ENCODE peak calls at places on chromosomes 2 and 18, in four cellular contexts. L, M, W and J are unnamed samples.
A peak's percentile ranks its signal among the peaks of the same experiment; 100 is the strongest.

GRCh38 chr2:164992818-164993217 is 37.5 kb upstream of the SLC38A11 start:
- DNase-seq in L (peak; percentile 82), M (peak; percentile 51), W (no peak), J (peak; percentile 9)

GRCh38 chr18:78778651-78779050 is 201.0 kb upstream of the SALL3 start:
- DNase-seq in L (no peak), M (no peak), W (no peak), J (no peak)

GRCh38 chr2:197278804-197279763 is 31.5 kb downstream of the ANKRD44 start:
- DNase-seq in L (no peak), M (no peak), W (no peak), J (no peak)

GRCh38 chr18:73283788-73284187 is 416.0 kb upstream of the NETO1 start:
- DNase-seq in L (no peak), M (no peak), W (no peak), J (no peak)

GRCh38 chr2:71856709-71857525 is 290.7 kb downstream of the CYP26B1 start:
- DNase-seq in L (no peak), M (no peak), W (no peak), J (no peak)

GRCh38 chr2:238784671-238785527 is 63.0 kb upstream of the TWIST2 start:
- DNase-seq in L (peak; percentile 44), M (peak; percentile 30), W (peak; percentile 56), J (peak; percentile 14)

GRCh38 chr2:209872675-209873074 is 101.0 kb downstream of the UNC80 start:
- DNase-seq in L (no peak), M (no peak), W (no peak), J (no peak)

GRCh38 chr18:48828713-48829442 is 121.9 kb downstream of the SMAD7 start:
- DNase-seq in L (peak; percentile 77), M (peak; percentile 12), W (no peak), J (no peak)

GRCh38 chr18:48453330-48454063 is 44.3 kb upstream of the ZBTB7C start:
- DNase-seq in L (no peak), M (no peak), W (no peak), J (no peak)

GRCh38 chr18:67864677-67865340 is 348.3 kb upstream of the DSEL start:
- DNase-seq in L (no peak), M (no peak), W (no peak), J (no peak)

GRCh38 chr2:232478571-232479340 is 8.9 kb downstream of the ECEL1 start:
- DNase-seq in L (no peak), M (no peak), W (no peak), J (no peak)

GRCh38 chr2:222743263-222743865 is 71.9 kb downstream of the MOGAT1 start:
- DNase-seq in L (no peak), M (no peak), W (no peak), J (no peak)

GRCh38 chr2:217430916-217431576 is 571.2 kb upstream of the TNP1 start:
- DNase-seq in L (no peak), M (no peak), W (no peak), J (no peak)

GRCh38 chr2:72104821-72105588 is 42.7 kb downstream of the CYP26B1 start:
- DNase-seq in L (peak; percentile 53), M (no peak), W (no peak), J (no peak)

GRCh38 chr2:239278941-239279365 is 121.9 kb downstream of the HDAC4 start:
- DNase-seq in L (no peak), M (no peak), W (no peak), J (no peak)

GRCh38 chr2:227703280-227703732 is 14.5 kb downstream of the SLC19A3 start:
- DNase-seq in L (no peak), M (no peak), W (peak; percentile 52), J (no peak)

GRCh38 chr2:185347445-185347844 is 391.2 kb upstream of the FSIP2 start:
- DNase-seq in L (no peak), M (no peak), W (no peak), J (no peak)

GRCh38 chr2:85160946-85161625 is 27.9 kb downstream of the TCF7L1 start:
- DNase-seq in L (no peak), M (no peak), W (no peak), J (no peak)

GRCh38 chr18:60693426-60693825 is 320.9 kb upstream of the MC4R start:
- DNase-seq in L (no peak), M (no peak), W (no peak), J (no peak)

GRCh38 chr2:6394266-6394665 is 471.4 kb downstream of the CMPK2 start:
- DNase-seq in L (no peak), M (no peak), W (no peak), J (no peak)

GRCh38 chr2:10655841-10656225 is 33.9 kb downstream of the NOL10 start:
- DNase-seq in L (no peak), M (no peak), W (no peak), J (no peak)

GRCh38 chr2:128405467-128405900 is 86.8 kb upstream of the HS6ST1 start:
- DNase-seq in L (no peak), M (no peak), W (no peak), J (no peak)

GRCh38 chr18:56235061-56235772 is 403.2 kb downstream of the TXNL1 start:
- DNase-seq in L (no peak), M (no peak), W (no peak), J (no peak)

GRCh38 chr2:25982968-25983280 is 627 bp upstream of the KIF3C start:
- DNase-seq in L (no peak), M (no peak), W (no peak), J (no peak)

GRCh38 chr18:44098551-44099098 is 582.1 kb upstream of the SETBP1 start:
- DNase-seq in L (peak; percentile 35), M (no peak), W (no peak), J (no peak)

GRCh38 chr18:42373584-42373983 is 418.6 kb downstream of the PIK3C3 start:
- DNase-seq in L (no peak), M (no peak), W (no peak), J (no peak)

GRCh38 chr2:12816379-12817306 is 99.9 kb downstream of the TRIB2 start:
- DNase-seq in L (no peak), M (no peak), W (no peak), J (no peak)

GRCh38 chr18:38886235-38886634 is 1320.6 kb upstream of the CELF4 start:
- DNase-seq in L (no peak), M (no peak), W (no peak), J (no peak)

GRCh38 chr2:224646242-224646846 is 61.2 kb upstream of the CUL3 start:
- DNase-seq in L (peak; percentile 51), M (no peak), W (no peak), J (no peak)

GRCh38 chr2:120638450-120638849 is 97.2 kb upstream of the GLI2 start:
- DNase-seq in L (no peak), M (no peak), W (no peak), J (no peak)

GRCh38 chr2:238864207-238865014 is 16.5 kb downstream of the TWIST2 start:
- DNase-seq in L (no peak), M (peak; percentile 67), W (peak; percentile 96), J (no peak)

GRCh38 chr2:201130524-201131186 is 14.7 kb downstream of the CFLAR start:
- DNase-seq in L (no peak), M (no peak), W (no peak), J (no peak)

GRCh38 chr2:32894119-32894728 is 52.5 kb upstream of the LTBP1 start:
- DNase-seq in L (no peak), M (no peak), W (no peak), J (no peak)

GRCh38 chr2:238821391-238821790 is 26.5 kb upstream of the TWIST2 start:
- DNase-seq in L (no peak), M (no peak), W (no peak), J (no peak)

GRCh38 chr2:179596018-179596417 is 265.4 kb downstream of the ZNF385B start:
- DNase-seq in L (no peak), M (no peak), W (no peak), J (no peak)

GRCh38 chr18:54004828-54005227 is 219.6 kb downstream of the MBD2 start:
- DNase-seq in L (no peak), M (no peak), W (no peak), J (no peak)

GRCh38 chr2:133599813-133600212 is 31.6 kb upstream of the NCKAP5 start:
- DNase-seq in L (no peak), M (no peak), W (no peak), J (no peak)